ENCODE peak calls at places on chromosomes 16 and 17, in five cellular contexts. T, F, L, I and O are unnamed samples.
A peak's percentile ranks its signal among the peaks of the same experiment; 100 is the strongest.

GRCh38 chr16:46947900-46948547 is 25.4 kb downstream of the DNAJA2 start:
- DNase-seq in T (no peak), F (peak; percentile 64), L (no peak), I (peak; percentile 50), O (no peak)

GRCh38 chr17:47315451-47316266 is 8.1 kb upstream of the EFCAB13 start:
- DNase-seq in F (peak; percentile 98), I (peak; percentile 20), T (no peak), L (peak; percentile 61), O (peak; percentile 31)

GRCh38 chr17:62955841-62956352 is 10.1 kb upstream of the TANC2 start:
- DNase-seq in T (no peak), I (no peak), L (no peak), F (no peak), O (no peak)

GRCh38 chr17:32709562-32709961 is 167.4 kb downstream of the MYO1D start:
- DNase-seq in T (no peak), F (no peak), I (no peak), L (no peak), O (no peak)

GRCh38 chr16:709651-710499 is 4.3 kb upstream of the FBXL16 start:
- DNase-seq in L (no peak), I (peak; percentile 44), T (no peak), F (peak; percentile 92), O (peak; percentile 96)

GRCh38 chr17:81577278-81578000 is 25.3 kb upstream of the FAAP100 start:
- DNase-seq in F (peak; percentile 62), L (no peak), I (no peak), T (no peak), O (no peak)

GRCh38 chr16:49618955-49619354 is 237.0 kb downstream of the ZNF423 start:
- DNase-seq in I (no peak), T (no peak), L (no peak), F (no peak), O (no peak)

GRCh38 chr17:38797828-38798227 is 1.5 kb downstream of the PIP4K2B start:
- DNase-seq in L (no peak), I (no peak), F (peak; percentile 15), T (no peak), O (no peak)

GRCh38 chr17:31413871-31414589 is 22.6 kb downstream of the RAB11FIP4 start:
- DNase-seq in I (no peak), F (peak; percentile 73), L (no peak), T (no peak), O (no peak)

GRCh38 chr16:48591976-48592375 is 18.0 kb downstream of the N4BP1 start:
- DNase-seq in F (no peak), I (no peak), T (no peak), L (no peak), O (no peak)

GRCh38 chr16:27452569-27453475 is 50.8 kb downstream of the IL21R start:
- DNase-seq in F (no peak), T (no peak), L (no peak), I (no peak), O (no peak)

GRCh38 chr16:74485916-74486315 is 64.6 kb upstream of the CLEC18B start:
- DNase-seq in I (no peak), F (no peak), T (no peak), L (no peak), O (no peak)

GRCh38 chr16:68685685-68686478 is 40.8 kb downstream of the CDH3 start:
- DNase-seq in L (no peak), F (no peak), I (no peak), T (no peak), O (no peak)

GRCh38 chr17:15513058-15513858 is 45.8 kb upstream of the CDRT4 start:
- DNase-seq in L (no peak), F (peak; percentile 58), I (no peak), T (no peak), O (no peak)

GRCh38 chr16:20023190-20023589 is 50.5 kb downstream of the GPR139 start:
- DNase-seq in L (no peak), T (no peak), I (no peak), F (peak; percentile 22), O (no peak)

GRCh38 chr17:19391432-19391831 is 4.4 kb upstream of the MFAP4 start:
- DNase-seq in T (no peak), L (no peak), F (no peak), I (no peak), O (no peak)